ENCODE peak calls at places on chromosome 10, in nine cellular contexts. W is transverse colon, E is colonic mucosa, X is heart left ventricle, M is right cardiac atrium, S is IMR-90, Y is pancreas, L is cardiac muscle cell, V is A549. P is an unnamed sample.

GRCh38 chr10:18490755-18491154 is 160.6 kb downstream of the NSUN6 start:
- DNase-seq in X (no peak), L (peak; percentile 33), W (no peak), M (no peak), E (no peak), S (no peak), V (no peak), Y (no peak), P (no peak)

GRCh38 chr10:26960308-26960707 is 99.5 kb upstream of the ABI1 start:
- DNase-seq in M (no peak), L (no peak), X (no peak), Y (no peak), V (no peak), S (no peak), E (no peak), W (no peak), P (no peak)

GRCh38 chr10:70222340-70222794 is 10.9 kb downstream of the PPA1 start:
- DNase-seq in Y (peak; percentile 25), L (no peak), E (no peak), V (no peak), M (no peak), X (no peak), S (peak; percentile 35), W (no peak), P (no peak)

GRCh38 chr10:132656283-132657126 is 118.9 kb downstream of the INPP5A start:
- DNase-seq in V (no peak), M (no peak), W (no peak), E (no peak), Y (no peak), X (no peak), L (no peak), S (no peak), P (no peak)

GRCh38 chr10:49288341-49289065 is 10.5 kb upstream of the C10orf71 start:
- DNase-seq in E (no peak), S (no peak), L (no peak), X (no peak), W (no peak), Y (no peak), V (no peak), M (no peak), P (no peak)

GRCh38 chr10:76558996-76559888 is 1078.4 kb downstream of the KCNMA1 start:
- DNase-seq in X (no peak), M (no peak), W (no peak), L (no peak), V (no peak), Y (no peak), S (peak; percentile 70), E (no peak), P (no peak)

GRCh38 chr10:3481000-3481335 is 304.0 kb downstream of the KLF6 start:
- DNase-seq in W (no peak), V (no peak), S (no peak), Y (no peak), L (no peak), E (no peak), M (no peak), X (no peak), P (no peak)

GRCh38 chr10:48545462-48546145 is 59.3 kb downstream of the ARHGAP22 start:
- DNase-seq in M (no peak), S (no peak), W (no peak), E (peak; percentile 13), V (no peak), X (no peak), L (peak; percentile 29), Y (no peak), P (no peak)

GRCh38 chr10:108375691-108376090 is 1211.2 kb upstream of the SORCS1 start:
- DNase-seq in W (no peak), M (no peak), S (no peak), E (no peak), Y (no peak), X (no peak), V (no peak), L (no peak), P (no peak)

GRCh38 chr10:43404675-43405221 is 4.2 kb downstream of the HNRNPF start:
- DNase-seq in L (no peak), E (no peak), X (no peak), W (no peak), Y (no peak), V (no peak), S (no peak), M (no peak), P (no peak)
- H3K4me3 ChIP-seq in L (no peak overlapping the region), E (no peak overlapping the region), X (no peak overlapping the region), W (no peak overlapping the region), Y (no peak overlapping the region), V (peak overlapping the region; percentile 11), S (no peak overlapping the region), M (no peak overlapping the region), P (no peak overlapping the region)

DNA sequence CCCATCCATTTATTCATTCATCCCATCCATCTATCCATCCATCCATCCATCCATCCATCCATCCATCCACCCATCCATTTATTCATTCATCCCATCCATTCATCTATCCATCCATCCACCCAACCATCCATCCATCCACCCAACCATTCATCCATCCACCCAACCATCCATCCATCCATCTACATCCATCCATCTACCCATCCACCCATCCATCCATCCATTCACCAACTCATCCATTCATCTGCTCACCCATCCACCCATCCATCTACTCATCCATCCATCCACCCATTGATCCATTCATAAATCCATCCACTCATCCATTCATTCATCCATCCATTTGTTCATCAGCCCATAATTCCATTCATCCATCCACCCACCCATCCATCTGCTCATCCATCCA is 56.4 kb downstream of the PFKFB3 start:
- DNase-seq in W (no peak), E (no peak), Y (no peak), X (no peak), L (no peak), S (no peak), M (no peak), V (no peak), P (no peak)
- H3K9me3 ChIP-seq in W (no peaks in the 10 kb centered on the region), E (no peaks in the 10 kb centered on the region), Y (no peaks in the 10 kb centered on the region), X (no peaks in the 10 kb centered on the region), L (no peaks in the 10 kb centered on the region), S (no peaks in the 10 kb centered on the region), M (no peaks in the 10 kb centered on the region), V (peaks cover 5% of the 10 kb centered on the region), P (no peaks in the 10 kb centered on the region)

DNA sequence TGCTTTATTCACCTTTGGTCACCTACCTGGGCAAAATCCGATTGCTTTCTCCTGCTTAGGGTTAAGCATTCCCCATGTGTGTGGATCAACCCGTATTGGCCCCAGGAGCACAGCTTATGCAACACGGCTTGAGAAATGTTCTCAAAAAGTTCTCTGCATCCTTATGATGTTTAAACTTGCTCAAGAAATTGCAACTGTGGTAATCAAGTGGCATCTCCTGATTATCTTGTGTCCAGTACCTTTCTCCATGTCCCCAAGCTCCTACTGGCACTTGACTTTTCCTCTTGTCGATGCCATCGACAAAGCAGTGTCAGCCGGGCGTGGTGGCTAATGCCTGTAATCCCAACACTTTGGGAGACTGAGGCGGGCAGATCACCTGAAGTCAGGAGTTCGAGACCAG is 4.7 kb upstream of the PKD2L1 start:
- DNase-seq in M (no peak), S (no peak), E (no peak), L (no peak), V (no peak), W (no peak), Y (no peak), X (no peak), P (no peak)
- H3K27ac ChIP-seq in M (no peak overlapping the region), S (no peak overlapping the region), E (no peak overlapping the region), L (no peak overlapping the region), V (no peak overlapping the region), W (no peak overlapping the region), Y (no peak overlapping the region), X (no peak overlapping the region), P (no peak overlapping the region)

GRCh38 chr10:122128357-122128756 is 139.4 kb downstream of the TACC2 start:
- DNase-seq in V (no peak), S (peak; percentile 44), M (peak; percentile 82), E (no peak), X (peak; percentile 84), L (no peak), Y (no peak), W (peak; percentile 52), P (no peak)

GRCh38 chr10:122130474-122131110 is 140.5 kb upstream of the BTBD16 start:
- DNase-seq in Y (no peak), S (peak; percentile 41), E (no peak), L (no peak), V (no peak), X (no peak), W (no peak), M (no peak), P (no peak)

GRCh38 chr10:122124808-122125207 is 135.8 kb downstream of the TACC2 start:
- DNase-seq in L (no peak), S (no peak), E (no peak), W (no peak), V (no peak), Y (no peak), X (no peak), M (no peak), P (no peak)

GRCh38 chr10:122126763-122127659 is 138.0 kb downstream of the TACC2 start:
- DNase-seq in V (peak; percentile 80), W (no peak), L (peak; percentile 63), M (no peak), S (peak; percentile 97), Y (no peak), X (no peak), E (no peak), P (no peak)

GRCh38 chr10:122127943-122128342 is 139.0 kb downstream of the TACC2 start:
- DNase-seq in S (peak; percentile 59), V (no peak), M (no peak), W (no peak), E (no peak), X (no peak), L (peak; percentile 50), Y (no peak), P (peak; percentile 81)
- H3K4me3 ChIP-seq in S (peak overlapping the region; percentile 43), V (peak overlapping the region; percentile 4), M (peak overlapping the region; percentile 26), W (no peak overlapping the region), E (no peak overlapping the region), X (peak overlapping the region; percentile 15), L (no peak overlapping the region), Y (no peak overlapping the region), P (no peak overlapping the region)

P was measured in WERI-Rb-1.